ENCODE peak calls at places on chromosomes 6 and 20, in six cellular contexts. T is mucosa of gallbladder, W is BE2C, P is DMS153, O is glutamatergic neuron, V is endothelial cell. J is an unnamed sample.

GRCh38 chr20:57582029-57582378 is 21.1 kb downstream of the PCK1 start:
- DNase-seq in P (no peak), V (no peak), T (no peak), W (no peak), O (no peak), J (no peak)

GRCh38 chr20:13694420-13695150 is 55.9 kb upstream of the TASP1 start:
- DNase-seq in W (no peak), O (no peak), V (no peak), P (no peak), T (no peak), J (no peak)

GRCh38 chr6:141321486-141322347 is 811.0 kb upstream of the GJE1 start:
- DNase-seq in P (no peak), W (no peak), O (no peak), V (no peak), T (no peak), J (no peak)

GRCh38 chr6:7910654-7911344 is at the start of gene TXNDC5:
- DNase-seq in O (peak), P (no peak), V (peak), T (peak), W (peak), J (peak)

GRCh38 chr20:46977909-46978588 is 83.4 kb downstream of the EYA2 start:
- DNase-seq in O (no peak), W (no peak), T (no peak), V (no peak), P (no peak), J (no peak)

GRCh38 chr6:12014027-12014872 is 2.1 kb downstream of the HIVEP1 start:
- DNase-seq in W (no peak), V (no peak), P (no peak), T (no peak), O (no peak), J (no peak)

GRCh38 chr6:1670711-1671462 is 61.2 kb downstream of the FOXC1 start:
- DNase-seq in V (no peak), T (no peak), W (no peak), P (no peak), O (no peak), J (no peak)

GRCh38 chr6:166366921-166367320 is 15.8 kb downstream of the MPC1 start:
- DNase-seq in V (no peak), P (no peak), O (no peak), W (no peak), T (no peak), J (no peak)

GRCh38 chr6:91193446-91193845 is 606.6 kb upstream of the MAP3K7 start:
- DNase-seq in P (no peak), T (no peak), V (no peak), O (no peak), W (no peak), J (no peak)

GRCh38 chr6:16168121-16168520 is 39.2 kb downstream of the MYLIP start:
- DNase-seq in P (no peak), V (no peak), T (no peak), O (no peak), W (no peak), J (no peak)

J was measured in WTC11.